ENCODE peak calls at places on chromosomes 16 and 17, in ten cellular contexts. F is fibroblast of lung, V is Peyer's patch, C is left ventricle myocardium inferior, O is HCT116, W is left lung, N is right atrium auricular region, R is endodermal cell, H is esophagus muscularis mucosa, Y is tibial artery. U is an unnamed sample.

GRCh38 chr16:23950898-23951297 is 115.1 kb downstream of the PRKCB start:
- DNase-seq in F (no peak), V (no peak), C (no peak), O (no peak), W (no peak), N (no peak), R (no peak), H (no peak), Y (no peak), U (no peak)

GRCh38 chr17:78040561-78041400 is 82.3 kb downstream of the TNRC6C start:
- DNase-seq in F (peak; percentile 58), V (peak; percentile 44), C (peak; percentile 63), O (peak; percentile 56), W (peak; percentile 86), N (peak; percentile 66), R (peak; percentile 75), H (peak; percentile 92), Y (peak; percentile 57), U (no peak)

GRCh38 chr16:56964243-56965148 is 2.7 kb downstream of the CETP start:
- DNase-seq in F (peak; percentile 77), V (peak; percentile 98), C (peak; percentile 90), O (peak; percentile 79), W (peak; percentile 98), N (peak; percentile 82), R (peak; percentile 99), H (peak; percentile 95), Y (peak; percentile 81), U (no peak)

GRCh38 chr16:24151482-24151939 is 104.6 kb upstream of the CACNG3 start:
- DNase-seq in F (peak; percentile 85), V (no peak), C (no peak), O (no peak), W (no peak), N (no peak), R (no peak), H (no peak), Y (no peak), U (no peak)

GRCh38 chr16:83389751-83390150 is 418.0 kb upstream of the HSBP1 start:
- DNase-seq in F (peak; percentile 69), V (no peak), C (no peak), O (no peak), W (no peak), N (no peak), R (peak; percentile 47), H (no peak), Y (no peak), U (no peak)

GRCh38 chr17:9350083-9350482 is 225.5 kb downstream of the STX8 start:
- DNase-seq in F (peak; percentile 96), V (no peak), C (no peak), O (peak; percentile 8), W (no peak), N (no peak), R (no peak), H (no peak), Y (no peak), U (no peak)

GRCh38 chr16:82627811-82628339 is 1.1 kb downstream of the CDH13 start:
- DNase-seq in F (peak; percentile 41), V (no peak), C (peak; percentile 45), O (no peak), W (peak; percentile 73), N (no peak), R (peak; percentile 72), H (no peak), Y (peak; percentile 41), U (peak; percentile 83)

GRCh38 chr17:76013377-76013932 is 12.8 kb downstream of the CDK3 start:
- DNase-seq in F (no peak), V (no peak), C (no peak), O (no peak), W (no peak), N (no peak), R (no peak), H (no peak), Y (no peak), U (no peak)

GRCh38 chr17:76623271-76624146 is 20.0 kb downstream of the ST6GALNAC1 start:
- DNase-seq in F (peak; percentile 59), V (peak; percentile 66), C (peak; percentile 78), O (peak; percentile 63), W (peak; percentile 96), N (peak; percentile 82), R (peak; percentile 95), H (no peak), Y (peak; percentile 57), U (no peak)

GRCh38 chr17:39922006-39922405 is 3.6 kb upstream of the GSDMB start:
- DNase-seq in F (no peak), V (no peak), C (no peak), O (no peak), W (no peak), N (no peak), R (no peak), H (no peak), Y (no peak), U (no peak)

GRCh38 chr16:83945587-83945986 is 7.5 kb upstream of the OSGIN1 start:
- DNase-seq in F (no peak), V (no peak), C (no peak), O (no peak), W (peak; percentile 39), N (no peak), R (no peak), H (no peak), Y (no peak), U (no peak)

GRCh38 chr17:72378414-72379395 is 257.9 kb downstream of the SOX9 start:
- DNase-seq in F (no peak), V (no peak), C (no peak), O (no peak), W (no peak), N (no peak), R (no peak), H (no peak), Y (no peak), U (no peak)

GRCh38 chr17:8726951-8727555 is 17.6 kb downstream of the CCDC42 start:
- DNase-seq in F (peak; percentile 31), V (no peak), C (no peak), O (no peak), W (no peak), N (peak; percentile 77), R (peak; percentile 38), H (no peak), Y (peak; percentile 36), U (peak; percentile 40)

GRCh38 chr17:78789663-78790181 is 7.6 kb upstream of the CYTH1 start:
- DNase-seq in F (peak; percentile 95), V (peak; percentile 66), C (peak; percentile 86), O (no peak), W (peak; percentile 84), N (peak; percentile 87), R (no peak), H (peak; percentile 95), Y (peak; percentile 89), U (no peak)

GRCh38 chr17:76568771-76569170 is 16.9 kb downstream of the ST6GALNAC2 start:
- DNase-seq in F (no peak), V (no peak), C (no peak), O (no peak), W (no peak), N (no peak), R (peak; percentile 63), H (no peak), Y (no peak), U (no peak)

DNA sequence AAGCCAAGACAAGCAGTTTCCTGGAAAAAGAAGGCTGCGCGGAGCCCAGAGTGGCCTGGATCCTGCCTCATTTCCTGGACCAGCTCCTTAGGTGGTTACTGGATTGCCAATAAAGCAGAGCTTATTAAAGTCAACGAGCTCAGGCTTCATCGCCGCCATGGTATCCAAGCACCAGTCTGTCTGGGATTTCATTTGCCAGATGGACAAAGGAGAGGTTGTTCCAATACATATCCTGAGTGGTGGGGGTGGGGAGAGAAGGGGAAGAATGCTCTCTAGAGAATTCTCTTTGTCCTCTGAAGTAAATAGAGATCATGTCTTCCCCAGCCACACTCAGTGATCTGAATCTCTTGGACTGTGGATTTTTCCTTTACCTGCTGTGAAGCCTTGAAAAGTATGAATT is 17.8 kb downstream of the PRAC1 start:
- DNase-seq in F (no peak), V (no peak), C (no peak), O (no peak), W (no peak), N (no peak), R (peak; percentile 37), H (no peak), Y (no peak), U (no peak)
- H3K27me3 ChIP-seq in F (peaks cover 28% of the 10 kb centered on the region), V (no peaks in the 10 kb centered on the region), C (peaks cover 99% of the 10 kb centered on the region), O (no peaks in the 10 kb centered on the region), W (peaks cover 99% of the 10 kb centered on the region), N (peaks cover 4% of the 10 kb centered on the region), R (peaks cover 90% of the 10 kb centered on the region), H (peaks cover 91% of the 10 kb centered on the region), Y (peaks cover 79% of the 10 kb centered on the region), U (peaks cover 24% of the 10 kb centered on the region)

DNA sequence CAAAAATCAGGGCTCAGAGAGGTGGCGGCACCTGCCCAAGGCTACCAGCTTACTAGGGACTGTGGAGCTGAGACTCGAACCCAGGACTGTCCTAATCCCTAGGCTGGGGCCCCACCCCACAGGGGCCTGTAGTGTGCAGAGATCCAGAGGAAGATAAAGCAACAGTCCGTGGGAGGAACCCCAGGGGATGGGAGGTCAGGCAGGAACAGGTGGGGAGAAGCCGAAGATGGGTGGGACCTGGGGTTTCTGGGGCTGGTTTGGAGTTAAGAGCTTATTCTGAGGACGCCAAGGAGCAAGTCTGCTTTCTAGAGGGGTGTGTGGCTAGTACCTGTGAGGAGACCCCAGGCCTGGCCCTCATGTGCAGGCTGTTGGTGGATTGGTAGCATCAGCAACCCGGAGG is 14.9 kb downstream of the C16orf74 start:
- DNase-seq in F (no peak), V (no peak), C (no peak), O (no peak), W (no peak), N (no peak), R (no peak), H (no peak), Y (no peak), U (no peak)
- H3K27me3 ChIP-seq in F (no peaks in the 10 kb centered on the region), V (no peaks in the 10 kb centered on the region), C (no peaks in the 10 kb centered on the region), O (no peaks in the 10 kb centered on the region), W (no peaks in the 10 kb centered on the region), N (no peaks in the 10 kb centered on the region), R (no peaks in the 10 kb centered on the region), H (no peaks in the 10 kb centered on the region), Y (peaks cover 22% of the 10 kb centered on the region), U (no peaks in the 10 kb centered on the region)

DNA sequence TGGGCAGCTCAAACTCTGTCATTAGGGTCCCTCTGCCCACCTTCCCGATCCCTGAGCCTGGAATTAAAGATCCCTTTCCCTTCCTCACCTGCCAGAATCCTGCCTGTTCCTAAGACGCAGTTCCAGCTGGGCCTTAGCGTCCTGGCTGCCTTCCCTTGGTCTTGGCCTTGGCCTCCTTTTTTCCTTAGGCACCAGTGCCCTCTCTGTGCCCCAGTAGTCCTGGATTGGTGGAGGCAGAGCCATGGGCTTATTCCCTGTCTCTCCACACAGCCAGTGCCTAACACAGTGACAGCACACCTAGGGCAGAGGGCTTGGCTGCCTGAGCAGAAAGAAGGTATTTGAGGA is 3.5 kb downstream of the TMEM132E start:
- DNase-seq in F (no peak), V (no peak), C (no peak), O (no peak), W (no peak), N (no peak), R (no peak), H (no peak), Y (no peak), U (no peak)
- H3K27me3 ChIP-seq in F (peaks cover 37% of the 10 kb centered on the region), V (no peaks in the 10 kb centered on the region), C (peaks cover 100% of the 10 kb centered on the region), O (peaks cover 43% of the 10 kb centered on the region), W (peaks cover 97% of the 10 kb centered on the region), N (peaks cover 37% of the 10 kb centered on the region), R (peaks cover 99% of the 10 kb centered on the region), H (peaks cover 87% of the 10 kb centered on the region), Y (peaks cover 84% of the 10 kb centered on the region), U (peaks cover 82% of the 10 kb centered on the region)

DNA sequence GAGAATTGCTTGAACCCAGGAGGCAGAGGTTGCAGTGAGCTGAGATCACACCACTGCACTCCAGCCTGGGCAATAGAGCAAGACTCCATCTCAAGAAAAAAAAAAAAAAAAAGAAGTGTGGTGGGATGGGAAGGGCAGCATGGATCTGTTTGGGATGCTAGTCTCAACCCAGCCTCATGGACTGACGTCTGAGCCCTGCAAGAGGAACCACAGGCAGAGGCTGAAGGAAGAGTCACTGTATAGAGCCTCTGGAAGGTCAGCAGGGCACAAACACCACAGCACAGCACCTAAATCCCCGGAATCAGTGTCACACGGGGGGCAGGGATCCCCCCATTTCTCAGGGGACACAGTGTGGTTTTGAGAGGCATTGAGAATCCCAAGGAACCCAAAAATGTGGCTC is 10.9 kb upstream of the CXCL16 start:
- DNase-seq in F (no peak), V (no peak), C (no peak), O (no peak), W (no peak), N (no peak), R (no peak), H (no peak), Y (no peak), U (no peak)
- H3K27me3 ChIP-seq in F (peaks cover 12% of the 10 kb centered on the region), V (no peaks in the 10 kb centered on the region), C (peaks cover 69% of the 10 kb centered on the region), O (peaks cover 5% of the 10 kb centered on the region), W (peaks cover 60% of the 10 kb centered on the region), N (peaks cover 3% of the 10 kb centered on the region), R (peaks cover 13% of the 10 kb centered on the region), H (peaks cover 81% of the 10 kb centered on the region), Y (peaks cover 62% of the 10 kb centered on the region), U (peaks cover 2% of the 10 kb centered on the region)

U was measured in keratinocyte.